ENCODE peak calls at places on chromosomes 2 and 18, in nine cellular contexts. K is brain microvascular endothelial cell, J is transverse colon, D is uterus, W is Calu3, R is GM06990, B is hepatocyte, G is B cell, Z is astrocyte of the cerebellum. X is an unnamed sample.

GRCh38 chr2:176432439-176432838 is 163.2 kb downstream of the MTX2 start:
- DNase-seq in K (no peak), J (no peak), D (no peak), W (no peak), R (no peak), B (no peak), G (no peak), Z (no peak), X (no peak)

GRCh38 chr2:200415455-200415854 is 94.4 kb downstream of the KCTD18 start:
- DNase-seq in K (no peak), J (no peak), D (no peak), W (no peak), R (no peak), B (no peak), G (no peak), Z (no peak), X (no peak)

GRCh38 chr2:2325538-2325937 is 5.5 kb downstream of the MYT1L start:
- DNase-seq in K (no peak), J (no peak), D (no peak), W (no peak), R (no peak), B (no peak), G (no peak), Z (no peak), X (no peak)

GRCh38 chr2:36731941-36732700 is 35.6 kb downstream of the VIT start:
- DNase-seq in K (no peak), J (no peak), D (no peak), W (no peak), R (no peak), B (peak), G (no peak), Z (peak), X (peak)

GRCh38 chr2:8534729-8535397 is 147.0 kb upstream of the ID2 start:
- DNase-seq in K (no peak), J (peak), D (peak), W (no peak), R (no peak), B (peak), G (no peak), Z (no peak), X (no peak)

GRCh38 chr2:216775043-216775453 is 79.7 kb upstream of the IGFBP5 start:
- DNase-seq in K (peak), J (no peak), D (peak), W (peak), R (no peak), B (peak), G (no peak), Z (peak), X (peak)

GRCh38 chr2:182300603-182301002 is 126.2 kb downstream of the PDE1A start:
- DNase-seq in K (no peak), J (no peak), D (no peak), W (no peak), R (no peak), B (no peak), G (no peak), Z (peak), X (no peak)

GRCh38 chr2:234673501-234673900 is 176.6 kb upstream of the ARL4C start:
- DNase-seq in K (no peak), J (no peak), D (no peak), W (no peak), R (no peak), B (no peak), G (no peak), Z (no peak), X (no peak)

GRCh38 chr2:101961287-101962242 is 30.2 kb upstream of the IL1R2 start:
- DNase-seq in K (peak), J (peak), D (peak), W (no peak), R (no peak), B (peak), G (no peak), Z (peak), X (peak)

GRCh38 chr2:240237609-240238151 is 97.2 kb upstream of the OTOS start:
- DNase-seq in K (peak), J (no peak), D (no peak), W (peak), R (no peak), B (no peak), G (no peak), Z (no peak), X (peak)

GRCh38 chr2:206876176-206876575 is 63.1 kb upstream of the CPO start:
- DNase-seq in K (no peak), J (no peak), D (no peak), W (no peak), R (no peak), B (no peak), G (no peak), Z (no peak), X (no peak)

GRCh38 chr2:152506843-152507242 is 171.9 kb downstream of the FMNL2 start:
- DNase-seq in K (peak), J (no peak), D (no peak), W (peak), R (peak), B (no peak), G (no peak), Z (peak), X (peak)

GRCh38 chr2:10097352-10098148 is 17.3 kb upstream of the CYS1 start:
- DNase-seq in K (peak), J (peak), D (peak), W (peak), R (peak), B (peak), G (peak), Z (no peak), X (peak)

GRCh38 chr2:102485151-102485769 is 12.2 kb downstream of the SLC9A4 start:
- DNase-seq in K (no peak), J (no peak), D (no peak), W (no peak), R (no peak), B (no peak), G (no peak), Z (no peak), X (no peak)

GRCh38 chr2:160862226-160862625 is 298.0 kb upstream of the TANK start:
- DNase-seq in K (no peak), J (no peak), D (no peak), W (no peak), R (no peak), B (no peak), G (no peak), Z (no peak), X (no peak)

GRCh38 chr2:191991442-191991841 is 144.6 kb upstream of the CAVIN2 start:
- DNase-seq in K (no peak), J (no peak), D (no peak), W (no peak), R (no peak), B (no peak), G (no peak), Z (no peak), X (no peak)

GRCh38 chr2:54047076-54047475 is 68.3 kb upstream of the ACYP2 start:
- DNase-seq in K (no peak), J (no peak), D (no peak), W (no peak), R (no peak), B (no peak), G (no peak), Z (peak), X (no peak)

GRCh38 chr2:88199912-88200682 is 30.0 kb downstream of the THNSL2 start:
- DNase-seq in K (no peak), J (peak), D (no peak), W (peak), R (no peak), B (peak), G (peak), Z (no peak), X (no peak)

GRCh38 chr2:118729760-118730159 is 117.7 kb downstream of the EN1 start:
- DNase-seq in K (no peak), J (no peak), D (no peak), W (no peak), R (no peak), B (no peak), G (no peak), Z (no peak), X (no peak)

GRCh38 chr2:213281156-213281555 is 3.1 kb upstream of the SPAG16 start:
- DNase-seq in K (no peak), J (no peak), D (no peak), W (no peak), R (no peak), B (no peak), G (no peak), Z (peak), X (no peak)

GRCh38 chr2:201114846-201115245 is 1.1 kb upstream of the CFLAR start:
- DNase-seq in K (no peak), J (no peak), D (no peak), W (no peak), R (no peak), B (no peak), G (no peak), Z (peak), X (no peak)

DNA sequence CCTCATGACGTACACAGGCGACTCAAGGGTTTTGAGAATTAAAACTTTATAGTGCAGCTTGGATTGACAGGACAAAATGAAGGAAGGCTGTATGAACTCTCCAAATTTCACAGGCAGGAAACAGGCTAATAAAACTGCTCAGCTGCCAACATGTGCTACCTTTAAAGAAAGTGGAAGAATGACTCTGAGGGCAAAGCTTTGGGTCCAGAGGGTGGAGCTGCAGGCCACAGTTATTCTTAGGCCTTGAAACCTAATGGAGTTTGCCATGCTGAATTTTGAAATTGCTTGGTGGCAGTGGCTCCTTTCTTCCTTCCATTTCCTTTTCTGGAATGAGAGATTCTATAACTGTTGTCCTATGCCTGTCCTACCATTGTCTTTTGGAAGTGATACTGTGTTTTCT is 34.8 kb downstream of the HAT1 start:
- DNase-seq in K (no peak), J (no peak), D (no peak), W (no peak), R (no peak), B (no peak), G (no peak), Z (no peak), X (peak)
- TF ChIP-seq CTCF in K (peak), J (no peak), D (no peak), W (no peak), R (peak), B (peak), G (no peak), Z (no peak), X (peak)

DNA sequence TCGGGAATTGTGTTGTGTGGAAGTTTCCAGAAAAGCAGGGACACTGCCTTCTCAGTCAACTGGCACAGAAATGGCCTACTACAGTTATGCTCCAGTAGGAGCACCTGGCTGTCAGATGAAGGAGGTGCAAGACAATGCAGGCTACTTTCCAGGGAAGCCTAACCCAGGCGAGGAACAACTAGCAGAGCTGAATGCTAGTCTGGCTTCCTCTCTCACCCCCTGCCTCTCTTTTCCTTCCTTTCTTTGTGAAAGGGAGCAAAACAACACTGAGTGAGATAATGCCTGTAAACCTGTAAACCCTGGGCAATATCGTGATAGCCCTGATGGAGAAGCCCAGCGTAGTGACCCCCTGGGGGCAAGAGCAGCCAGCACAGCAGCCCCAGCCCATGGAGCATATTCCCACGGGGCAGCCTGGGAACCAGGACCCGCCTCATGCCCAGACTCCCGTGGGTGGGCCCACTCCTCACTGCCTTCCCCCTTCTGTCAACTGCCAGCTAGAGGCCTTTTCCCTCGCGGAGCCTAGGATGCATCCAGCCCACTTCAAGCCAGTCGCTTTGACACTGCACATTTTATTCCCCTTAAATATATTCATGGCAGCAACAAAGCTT is 76.9 kb downstream of the PDCL3 start:
- DNase-seq in K (no peak), J (no peak), D (no peak), W (no peak), R (no peak), B (no peak), G (no peak), Z (no peak), X (no peak)
- TF ChIP-seq CTCF in K (no peak), J (no peak), D (no peak), W (no peak), R (no peak), B (no peak), G (no peak), Z (no peak), X (no peak)

GRCh38 chr18:28438381-28438780 is 261.5 kb upstream of the CDH2 start:
- DNase-seq in K (no peak), J (no peak), D (no peak), W (no peak), R (no peak), B (no peak), G (no peak), Z (no peak), X (no peak)

DNA sequence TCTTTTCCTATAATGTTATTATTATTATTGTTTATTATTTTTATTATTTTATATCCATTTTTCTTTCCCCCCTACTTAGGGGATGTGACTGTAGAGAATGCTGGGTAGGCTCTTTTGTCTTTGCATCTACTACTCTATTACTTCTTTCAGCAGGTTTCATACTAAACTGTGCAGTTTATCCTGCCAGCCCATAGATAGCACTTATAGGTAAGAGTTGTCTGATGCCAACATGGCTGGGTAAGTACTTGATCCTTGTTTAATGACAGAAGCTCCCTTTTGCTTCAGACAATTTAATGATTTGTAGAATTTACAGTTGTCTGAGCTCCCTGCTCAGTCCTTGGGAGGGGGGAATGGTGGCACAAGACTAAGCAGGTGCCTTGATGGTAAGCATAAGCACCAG is 262.9 kb upstream of the CDH2 start:
- DNase-seq in K (no peak), J (no peak), D (no peak), W (no peak), R (no peak), B (no peak), G (no peak), Z (no peak), X (no peak)
- TF ChIP-seq CTCF in K (peak), J (no peak), D (no peak), W (no peak), R (peak), B (no peak), G (no peak), Z (peak), X (no peak)

GRCh38 chr2:42928161-42928691 is 135.8 kb upstream of the HAAO start:
- DNase-seq in K (no peak), J (peak), D (no peak), W (no peak), R (no peak), B (no peak), G (no peak), Z (no peak), X (no peak)

GRCh38 chr2:42927334-42928160 is 135.2 kb upstream of the HAAO start:
- DNase-seq in K (no peak), J (no peak), D (peak), W (no peak), R (no peak), B (no peak), G (no peak), Z (no peak), X (no peak)

GRCh38 chr2:42929577-42929984 is 137.2 kb upstream of the HAAO start:
- DNase-seq in K (no peak), J (no peak), D (no peak), W (no peak), R (no peak), B (no peak), G (no peak), Z (no peak), X (no peak)

GRCh38 chr2:42929985-42930581 is 137.7 kb upstream of the HAAO start:
- DNase-seq in K (peak), J (no peak), D (peak), W (no peak), R (no peak), B (no peak), G (no peak), Z (peak), X (no peak)

DNA sequence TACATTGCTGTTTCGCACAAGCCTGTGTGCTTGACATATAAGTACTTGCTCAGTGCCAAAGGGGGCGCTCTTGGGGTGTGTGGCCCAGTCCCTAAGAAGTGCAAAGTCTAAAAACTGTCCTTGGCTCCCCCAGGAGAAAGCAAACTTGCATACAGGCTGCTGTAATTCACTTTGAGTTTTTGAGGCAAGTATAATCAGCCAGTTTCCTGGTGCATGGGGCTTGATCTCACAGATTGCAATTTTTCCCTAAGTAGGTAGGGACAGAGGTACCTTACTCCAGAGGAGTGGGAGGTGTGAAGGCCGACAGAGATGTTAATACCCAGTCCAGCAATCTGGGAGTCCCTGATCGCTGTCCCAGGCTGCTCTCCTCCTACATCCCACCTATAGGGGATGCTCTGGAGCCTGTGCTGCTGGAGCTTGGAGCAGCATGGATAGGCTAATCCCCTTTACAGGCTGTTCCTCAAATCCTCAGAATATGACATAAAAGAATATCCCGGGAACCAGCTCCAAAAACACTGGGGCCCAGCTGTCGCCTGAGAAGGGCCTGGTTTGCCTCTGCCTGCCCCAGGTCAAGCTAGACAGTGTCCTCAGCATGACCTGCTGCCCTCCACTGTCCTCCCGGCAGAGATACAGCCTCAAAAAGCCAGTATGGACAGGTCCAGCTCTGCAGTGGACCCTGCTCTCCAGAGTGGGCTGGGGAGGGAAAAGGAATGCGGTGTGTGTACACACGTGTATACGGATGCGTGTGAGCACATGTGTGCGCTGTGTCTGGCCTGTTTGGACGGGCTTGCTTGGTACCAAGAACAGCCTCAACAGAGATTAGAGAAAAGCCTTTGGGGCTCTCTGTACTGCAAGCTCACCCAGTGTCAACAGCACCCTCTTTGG is 136.6 kb upstream of the HAAO start:
- DNase-seq in K (peak), J (peak), D (no peak), W (no peak), R (no peak), B (peak), G (no peak), Z (no peak), X (no peak)
- TF ChIP-seq CTCF in K (peak), J (peak), D (peak), W (peak), R (no peak), B (peak), G (no peak), Z (peak), X (peak)

GRCh38 chr2:46161921-46162320 is 135.3 kb upstream of the EPAS1 start:
- DNase-seq in K (no peak), J (no peak), D (no peak), W (no peak), R (no peak), B (no peak), G (no peak), Z (no peak), X (no peak)
- TF ChIP-seq CTCF in K (no peak), J (no peak), D (no peak), W (no peak), R (no peak), B (no peak), G (no peak), Z (no peak), X (no peak)

GRCh38 chr2:187658952-187659525 is 104.8 kb upstream of the TFPI start:
- DNase-seq in K (peak), J (no peak), D (no peak), W (no peak), R (no peak), B (peak), G (no peak), Z (peak), X (peak)
- TF ChIP-seq CTCF in K (peak), J (no peak), D (no peak), W (peak), R (peak), B (peak), G (no peak), Z (peak), X (peak)

GRCh38 chr18:73514449-73514848 is 633.2 kb downstream of the FBXO15 start:
- DNase-seq in K (no peak), J (no peak), D (no peak), W (no peak), R (no peak), B (no peak), G (no peak), Z (no peak), X (no peak)

DNA sequence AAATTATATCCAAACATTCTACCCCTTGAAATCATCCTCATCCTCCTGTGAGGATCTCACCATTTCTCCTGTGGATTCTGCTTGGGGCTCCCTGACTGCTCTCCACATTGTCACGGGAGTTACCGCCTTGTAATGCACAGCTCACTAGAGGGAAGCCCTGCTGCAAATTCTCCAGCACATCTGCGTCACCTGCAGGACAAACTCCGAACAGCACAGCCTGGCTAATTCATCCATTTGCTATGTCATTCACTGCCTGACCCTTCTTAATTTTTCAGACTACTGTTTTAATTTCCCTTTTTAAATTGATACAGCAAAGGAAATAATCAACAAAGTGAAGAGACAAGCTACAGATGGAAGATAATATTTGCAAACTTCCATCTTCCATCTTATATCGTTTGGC is 627.4 kb downstream of the FBXO15 start:
- DNase-seq in K (no peak), J (no peak), D (no peak), W (no peak), R (no peak), B (peak), G (no peak), Z (no peak), X (no peak)
- TF ChIP-seq CTCF in K (peak), J (no peak), D (no peak), W (no peak), R (no peak), B (peak), G (no peak), Z (peak), X (peak)

GRCh38 chr2:46488389-46488788 is 9.0 kb downstream of the TMEM247 start:
- DNase-seq in K (no peak), J (no peak), D (no peak), W (no peak), R (no peak), B (no peak), G (no peak), Z (no peak), X (no peak)
- TF ChIP-seq CTCF in K (peak), J (no peak), D (no peak), W (no peak), R (no peak), B (no peak), G (no peak), Z (no peak), X (peak)

DNA sequence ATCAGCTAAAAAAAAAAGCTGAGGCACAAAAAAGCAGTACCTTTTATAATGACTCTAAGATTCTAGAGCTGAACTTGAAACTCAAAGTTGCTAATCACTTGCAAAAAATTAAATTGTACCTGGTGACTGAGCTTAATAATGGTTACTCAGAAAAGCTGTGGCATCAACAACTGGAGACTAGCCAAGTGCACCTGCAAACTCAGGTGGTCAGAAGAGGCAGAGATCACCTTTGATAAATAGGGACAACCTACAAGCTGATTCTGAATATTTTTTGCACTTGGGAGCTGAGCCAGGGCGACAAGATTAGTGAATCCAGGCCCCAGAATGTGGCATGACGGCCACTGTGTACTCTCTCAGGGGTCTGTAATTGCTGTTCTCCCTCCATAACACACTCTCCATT is 3.0 kb downstream of the ABHD3 start:
- DNase-seq in K (no peak), J (no peak), D (no peak), W (no peak), R (no peak), B (no peak), G (no peak), Z (no peak), X (no peak)
- TF ChIP-seq CTCF in K (no peak), J (no peak), D (no peak), W (no peak), R (no peak), B (no peak), G (no peak), Z (no peak), X (no peak)